ENCODE peak calls at places on chromosomes 5 and 9, in five cellular contexts. One of them, this sample, is unnamed.

GRCh38 chr9:120757268-120757900 is 35.8 kb downstream of the FBXW2 start:
- DNase-seq in stomach: no peak
- DNase-seq in brain microvascular endothelial cell: no peak
- DNase-seq in SJSA1: no peak
- DNase-seq in heart left ventricle: no peak
- DNase-seq in this sample: no peak

GRCh38 chr5:42309865-42310264 is 113.4 kb upstream of the GHR start:
- DNase-seq in stomach: no peak
- DNase-seq in SJSA1: no peak
- DNase-seq in brain microvascular endothelial cell: no peak
- DNase-seq in heart left ventricle: no peak
- DNase-seq in this sample: no peak

GRCh38 chr5:79573983-79574890 is 38.0 kb upstream of the TENT2 start:
- DNase-seq in stomach: no peak
- DNase-seq in brain microvascular endothelial cell: no peak
- DNase-seq in heart left ventricle: no peak
- DNase-seq in SJSA1: no peak
- DNase-seq in this sample: no peak

GRCh38 chr9:100011062-100011681 is 87.6 kb downstream of the ERP44 start:
- DNase-seq in heart left ventricle: no peak
- DNase-seq in stomach: no peak
- DNase-seq in SJSA1: peak; percentile 4
- DNase-seq in brain microvascular endothelial cell: peak; percentile 24
- DNase-seq in this sample: no peak

GRCh38 chr9:112753725-112754124 is 3.2 kb downstream of the SNX30 start:
- DNase-seq in stomach: no peak
- DNase-seq in SJSA1: peak; percentile 53
- DNase-seq in brain microvascular endothelial cell: peak; percentile 84
- DNase-seq in heart left ventricle: no peak
- DNase-seq in this sample: peak; percentile 67

GRCh38 chr9:85224729-85225128 is 517.0 kb downstream of the AGTPBP1 start:
- DNase-seq in brain microvascular endothelial cell: peak; percentile 52
- DNase-seq in stomach: no peak
- DNase-seq in heart left ventricle: no peak
- DNase-seq in SJSA1: no peak
- DNase-seq in this sample: no peak

GRCh38 chr5:118486647-118487046 is 501.7 kb downstream of the DTWD2 start:
- DNase-seq in brain microvascular endothelial cell: no peak
- DNase-seq in stomach: no peak
- DNase-seq in SJSA1: no peak
- DNase-seq in heart left ventricle: no peak
- DNase-seq in this sample: no peak

GRCh38 chr5:175700991-175701390 is 43.1 kb downstream of the HRH2 start:
- DNase-seq in SJSA1: no peak
- DNase-seq in heart left ventricle: no peak
- DNase-seq in brain microvascular endothelial cell: peak; percentile 4
- DNase-seq in stomach: no peak
- DNase-seq in this sample: no peak

GRCh38 chr5:133321833-133322420 is 270.1 kb downstream of the HSPA4 start:
- DNase-seq in SJSA1: no peak
- DNase-seq in heart left ventricle: peak; percentile 15
- DNase-seq in stomach: no peak
- DNase-seq in brain microvascular endothelial cell: no peak
- DNase-seq in this sample: no peak

GRCh38 chr5:66757219-66757833 is 161.1 kb downstream of the MAST4 start:
- DNase-seq in brain microvascular endothelial cell: peak; percentile 69
- DNase-seq in heart left ventricle: no peak
- DNase-seq in stomach: peak; percentile 63
- DNase-seq in SJSA1: peak; percentile 9
- DNase-seq in this sample: peak; percentile 6

GRCh38 chr5:13601152-13601551 is 343.3 kb downstream of the DNAH5 start:
- DNase-seq in SJSA1: no peak
- DNase-seq in stomach: no peak
- DNase-seq in heart left ventricle: no peak
- DNase-seq in brain microvascular endothelial cell: peak; percentile 21
- DNase-seq in this sample: no peak

GRCh38 chr5:132439521-132440206 is 50.9 kb downstream of the IRF1 start:
- DNase-seq in SJSA1: peak; percentile 80
- DNase-seq in brain microvascular endothelial cell: peak; percentile 84
- DNase-seq in heart left ventricle: peak; percentile 80
- DNase-seq in stomach: no peak
- DNase-seq in this sample: peak; percentile 83

GRCh38 chr5:10329421-10329807 is 21.7 kb upstream of the CMBL start:
- DNase-seq in stomach: no peak
- DNase-seq in SJSA1: no peak
- DNase-seq in heart left ventricle: no peak
- DNase-seq in brain microvascular endothelial cell: no peak
- DNase-seq in this sample: no peak

GRCh38 chr9:115106001-115106400 is 12.0 kb downstream of the TNC start:
- DNase-seq in heart left ventricle: no peak
- DNase-seq in brain microvascular endothelial cell: no peak
- DNase-seq in stomach: no peak
- DNase-seq in SJSA1: no peak
- DNase-seq in this sample: no peak

GRCh38 chr5:149679876-149680809 is 50.0 kb upstream of the PPARGC1B start:
- DNase-seq in brain microvascular endothelial cell: no peak
- DNase-seq in SJSA1: no peak
- DNase-seq in heart left ventricle: no peak
- DNase-seq in stomach: peak; percentile 77
- DNase-seq in this sample: no peak

GRCh38 chr9:73073337-73074175 is 78.1 kb upstream of the ANXA1 start:
- DNase-seq in SJSA1: peak; percentile 79
- DNase-seq in heart left ventricle: no peak
- DNase-seq in brain microvascular endothelial cell: peak; percentile 32
- DNase-seq in stomach: no peak
- DNase-seq in this sample: no peak

GRCh38 chr5:80184235-80185023 is 71.4 kb downstream of the SERINC5 start:
- DNase-seq in stomach: peak; percentile 72
- DNase-seq in SJSA1: no peak
- DNase-seq in heart left ventricle: no peak
- DNase-seq in brain microvascular endothelial cell: no peak
- DNase-seq in this sample: no peak

GRCh38 chr9:137049544-137050449 is 3.8 kb upstream of the NPDC1 start:
- DNase-seq in heart left ventricle: no peak
- DNase-seq in brain microvascular endothelial cell: no peak
- DNase-seq in stomach: peak; percentile 84
- DNase-seq in SJSA1: no peak
- DNase-seq in this sample: no peak

GRCh38 chr5:151553695-151554094 is 37.4 kb downstream of the FAT2 start:
- DNase-seq in brain microvascular endothelial cell: no peak
- DNase-seq in stomach: no peak
- DNase-seq in SJSA1: no peak
- DNase-seq in heart left ventricle: no peak
- DNase-seq in this sample: no peak

GRCh38 chr5:127296321-127296720 is 5.7 kb downstream of the MEGF10 start:
- DNase-seq in stomach: no peak
- DNase-seq in SJSA1: no peak
- DNase-seq in brain microvascular endothelial cell: peak; percentile 78
- DNase-seq in heart left ventricle: no peak
- DNase-seq in this sample: no peak

GRCh38 chr5:148747536-148747906 is 78.9 kb upstream of the ADRB2 start:
- DNase-seq in heart left ventricle: no peak
- DNase-seq in stomach: no peak
- DNase-seq in SJSA1: no peak
- DNase-seq in brain microvascular endothelial cell: no peak
- DNase-seq in this sample: no peak

GRCh38 chr5:132673939-132674630 is at the start of gene IL4:
- DNase-seq in heart left ventricle: no peak
- DNase-seq in brain microvascular endothelial cell: no peak
- DNase-seq in stomach: no peak
- DNase-seq in SJSA1: no peak
- DNase-seq in this sample: no peak

GRCh38 chr5:151058891-151059611 is 21.8 kb downstream of the TNIP1 start:
- DNase-seq in brain microvascular endothelial cell: no peak
- DNase-seq in stomach: no peak
- DNase-seq in SJSA1: no peak
- DNase-seq in heart left ventricle: no peak
- DNase-seq in this sample: no peak

GRCh38 chr5:364497-364896 is 43.0 kb downstream of the AHRR start:
- DNase-seq in brain microvascular endothelial cell: no peak
- DNase-seq in stomach: no peak
- DNase-seq in SJSA1: no peak
- DNase-seq in heart left ventricle: no peak
- DNase-seq in this sample: no peak

DNA sequence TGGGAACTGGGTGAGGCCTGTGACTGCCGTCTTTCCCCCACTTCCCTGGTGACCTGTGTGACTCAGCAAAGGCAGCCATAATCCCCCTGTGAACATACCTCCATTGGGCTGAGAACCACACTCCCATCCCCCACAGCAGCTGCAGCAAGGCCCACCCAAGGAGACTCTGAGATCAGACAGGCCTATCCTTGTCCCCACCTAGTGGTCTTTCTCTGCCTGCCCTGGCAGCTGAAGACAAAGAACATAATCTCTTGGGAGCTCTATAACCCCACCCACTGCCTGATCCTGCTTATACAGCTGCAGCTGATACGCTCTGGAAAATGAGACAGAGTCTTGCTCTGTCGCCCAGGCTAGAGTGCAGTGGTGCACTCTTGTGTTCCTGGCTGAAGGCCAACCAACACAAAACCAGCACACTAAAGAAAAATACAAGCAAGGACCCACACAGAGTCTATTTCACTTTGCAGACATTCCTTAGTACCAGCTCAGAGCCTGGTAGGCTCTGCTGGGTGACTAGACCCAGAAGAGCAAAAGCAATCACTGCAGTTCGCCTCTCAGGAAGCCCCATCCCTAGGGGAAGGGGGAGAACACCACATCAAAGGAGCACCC is 106.7 kb downstream of the MCTP1 start:
- DNase-seq in stomach: no peak
- DNase-seq in SJSA1: peak; percentile 99
- DNase-seq in heart left ventricle: no peak
- DNase-seq in brain microvascular endothelial cell: peak; percentile 85
- DNase-seq in this sample: no peak
- H3K27ac ChIP-seq in stomach: no peak overlapping the region
- H3K27ac ChIP-seq in SJSA1: peak overlapping the region; percentile 97
- H3K27ac ChIP-seq in heart left ventricle: no peak overlapping the region
- H3K27ac ChIP-seq in brain microvascular endothelial cell: peak overlapping the region; percentile 16
- H3K27ac ChIP-seq in this sample: no peak overlapping the region

GRCh38 chr9:37011530-37011929 is 22.5 kb downstream of the PAX5 start:
- DNase-seq in SJSA1: no peak
- DNase-seq in stomach: no peak
- DNase-seq in heart left ventricle: no peak
- DNase-seq in brain microvascular endothelial cell: no peak
- DNase-seq in this sample: no peak
- H3K4me3 ChIP-seq in SJSA1: no peak overlapping the region
- H3K4me3 ChIP-seq in stomach: no peak overlapping the region
- H3K4me3 ChIP-seq in heart left ventricle: no peak overlapping the region
- H3K4me3 ChIP-seq in brain microvascular endothelial cell: no peak overlapping the region
- H3K4me3 ChIP-seq in this sample: no peak overlapping the region

DNA sequence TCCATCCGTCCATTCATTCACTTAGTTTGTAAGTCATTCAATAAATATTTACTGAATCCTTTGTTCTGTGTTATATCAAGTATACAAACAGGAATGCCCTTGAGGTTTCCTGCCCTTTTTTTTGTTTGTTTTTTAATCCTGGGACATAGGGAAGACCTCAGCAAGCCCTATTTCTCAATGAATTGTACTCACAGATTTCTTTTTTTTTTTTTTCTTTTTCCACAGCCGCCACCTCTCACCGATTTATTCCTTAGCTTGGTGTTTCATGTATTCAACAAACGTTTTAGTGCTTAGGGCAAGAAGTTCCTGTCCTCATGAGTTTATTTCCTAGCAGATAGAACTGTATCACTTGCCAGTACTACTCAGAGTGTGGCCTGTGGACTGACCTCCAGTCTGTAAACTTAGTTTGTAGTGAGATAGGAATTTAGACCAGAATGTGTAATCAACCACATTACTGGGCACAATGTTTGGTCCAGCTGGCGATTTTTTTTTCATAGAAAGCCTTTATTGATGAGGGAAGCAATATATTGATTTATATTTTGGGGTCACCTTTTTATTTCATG is 35.4 kb upstream of the C5orf47 start:
- DNase-seq in SJSA1: peak; percentile 95
- DNase-seq in brain microvascular endothelial cell: peak; percentile 27
- DNase-seq in stomach: no peak
- DNase-seq in heart left ventricle: no peak
- DNase-seq in this sample: peak; percentile 43
- H3K27ac ChIP-seq in SJSA1: peak overlapping the region; percentile 42
- H3K27ac ChIP-seq in brain microvascular endothelial cell: no peak overlapping the region
- H3K27ac ChIP-seq in stomach: peak overlapping the region; percentile 65
- H3K27ac ChIP-seq in heart left ventricle: peak overlapping the region; percentile 77
- H3K27ac ChIP-seq in this sample: no peak overlapping the region

GRCh38 chr9:111179577-111179976 is 141.3 kb upstream of the LPAR1 start:
- DNase-seq in SJSA1: no peak
- DNase-seq in brain microvascular endothelial cell: peak; percentile 12
- DNase-seq in heart left ventricle: peak; percentile 51
- DNase-seq in stomach: no peak
- DNase-seq in this sample: no peak

GRCh38 chr9:111176511-111176910 is 138.2 kb upstream of the LPAR1 start:
- DNase-seq in stomach: no peak
- DNase-seq in brain microvascular endothelial cell: no peak
- DNase-seq in heart left ventricle: no peak
- DNase-seq in SJSA1: no peak
- DNase-seq in this sample: no peak

GRCh38 chr9:111175350-111175749 is 137.1 kb upstream of the LPAR1 start:
- DNase-seq in SJSA1: no peak
- DNase-seq in stomach: no peak
- DNase-seq in heart left ventricle: no peak
- DNase-seq in brain microvascular endothelial cell: no peak
- DNase-seq in this sample: no peak

GRCh38 chr9:111180801-111181200 is 142.5 kb upstream of the LPAR1 start:
- DNase-seq in stomach: no peak
- DNase-seq in brain microvascular endothelial cell: no peak
- DNase-seq in heart left ventricle: no peak
- DNase-seq in SJSA1: no peak
- DNase-seq in this sample: no peak

GRCh38 chr9:111178361-111179043 is 140.2 kb upstream of the LPAR1 start:
- DNase-seq in SJSA1: no peak
- DNase-seq in stomach: no peak
- DNase-seq in brain microvascular endothelial cell: peak; percentile 48
- DNase-seq in heart left ventricle: no peak
- DNase-seq in this sample: peak; percentile 84
- H3K4me3 ChIP-seq in SJSA1: no peak overlapping the region
- H3K4me3 ChIP-seq in stomach: no peak overlapping the region
- H3K4me3 ChIP-seq in brain microvascular endothelial cell: peak overlapping the region; percentile 20
- H3K4me3 ChIP-seq in heart left ventricle: no peak overlapping the region
- H3K4me3 ChIP-seq in this sample: no peak overlapping the region

DNA sequence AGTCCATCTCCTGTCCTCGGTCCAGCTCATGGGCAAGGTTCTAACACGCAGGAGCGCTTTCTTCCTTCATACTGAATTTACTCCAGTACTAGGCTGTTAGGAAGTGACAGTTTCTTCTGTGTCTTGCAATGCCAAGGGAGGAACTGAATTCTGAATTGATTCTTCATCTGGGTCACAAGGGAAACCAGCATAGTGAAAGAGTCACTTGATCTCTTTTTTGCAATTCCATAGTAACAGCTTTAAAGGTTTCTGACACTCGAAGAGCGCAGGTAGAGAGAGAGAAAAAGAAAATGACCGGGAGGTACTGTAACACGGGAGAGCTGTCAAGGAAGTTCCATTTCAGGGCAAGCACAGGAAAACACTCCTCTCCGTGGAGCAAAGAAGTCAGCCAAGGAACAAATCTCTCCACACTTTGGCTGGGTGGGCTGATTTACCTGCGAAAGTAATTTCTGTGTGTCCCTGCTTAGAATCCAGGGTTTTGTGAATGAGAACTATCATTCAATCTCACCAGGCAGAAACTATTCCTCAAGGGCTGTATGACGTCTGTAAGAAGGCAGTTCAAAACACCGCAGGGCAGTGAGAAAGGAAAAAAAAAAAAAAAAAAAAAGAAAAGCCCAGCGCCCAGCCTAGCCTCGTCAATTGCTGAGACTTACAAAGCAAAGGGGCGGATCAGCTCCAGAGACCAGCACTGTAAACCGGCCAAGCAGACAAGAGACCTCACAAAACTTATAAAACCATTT is 617.8 kb downstream of the PDE4D start:
- DNase-seq in heart left ventricle: no peak
- DNase-seq in stomach: peak; percentile 44
- DNase-seq in brain microvascular endothelial cell: peak; percentile 77
- DNase-seq in SJSA1: peak; percentile 65
- DNase-seq in this sample: no peak
- H3K27ac ChIP-seq in heart left ventricle: peak overlapping the region; percentile 80
- H3K27ac ChIP-seq in stomach: peak overlapping the region; percentile 88
- H3K27ac ChIP-seq in brain microvascular endothelial cell: peak overlapping the region; percentile 86
- H3K27ac ChIP-seq in SJSA1: peak overlapping the region; percentile 10
- H3K27ac ChIP-seq in this sample: no peak overlapping the region